ENCODE peak calls at places on chromosomes 16 and 17, in four cellular contexts. A is HepG2, Z is K562, J is GM12878. K is an unnamed sample.

GRCh38 chr17:29918922-29919856 is 10.8 kb downstream of the SSH2 start:
- DNase-seq in J (no peak), Z (no peak), A (no peak), K (no peak)

GRCh38 chr17:65660947-65661346 is 99.5 kb upstream of the AXIN2 start:
- DNase-seq in A (no peak), Z (peak; percentile 15), J (no peak), K (no peak)

GRCh38 chr16:57636184-57636583 is 7.8 kb downstream of the ADGRG1 start:
- DNase-seq in A (no peak), Z (no peak), J (no peak), K (no peak)

GRCh38 chr17:37828313-37829124 is 83.7 kb upstream of the HNF1B start:
- DNase-seq in J (no peak), A (no peak), Z (peak; percentile 65), K (no peak)

GRCh38 chr17:18224428-18225120 is 861 bp upstream of the LLGL1 start:
- DNase-seq in J (no peak), A (peak; percentile 46), Z (peak; percentile 21), K (peak; percentile 88)

GRCh38 chr17:81348097-81349055 is 46.9 kb upstream of the BAHCC1 start:
- DNase-seq in J (no peak), A (no peak), Z (no peak), K (no peak)

GRCh38 chr17:79777166-79777843 is 643 bp upstream of the CBX2 start:
- DNase-seq in Z (peak; percentile 31), J (no peak), A (peak; percentile 46), K (no peak)

GRCh38 chr16:27748868-27749546 is 199.1 kb downstream of the KATNIP start:
- DNase-seq in Z (peak; percentile 85), A (peak; percentile 25), J (peak; percentile 1), K (no peak)

GRCh38 chr16:10949424-10949970 is 5.1 kb downstream of the CLEC16A start:
- DNase-seq in A (no peak), Z (no peak), J (peak; percentile 91), K (peak; percentile 63)

GRCh38 chr17:78126895-78127239 is 1.7 kb downstream of the TMC6 start:
- DNase-seq in J (no peak), A (no peak), Z (no peak), K (no peak)

GRCh38 chr17:44314031-44314430 is 5.6 kb downstream of the RUNDC3A start:
- DNase-seq in Z (no peak), A (no peak), J (no peak), K (no peak)

GRCh38 chr17:1000597-1001490 is 3.9 kb downstream of the TIMM22 start:
- DNase-seq in J (no peak), A (peak; percentile 56), Z (no peak), K (no peak)

GRCh38 chr17:8707591-8708453 is 36.8 kb downstream of the CCDC42 start:
- DNase-seq in Z (no peak), J (no peak), A (peak; percentile 65), K (no peak)

GRCh38 chr17:332023-332422 is 20.6 kb downstream of the RPH3AL start:
- DNase-seq in A (no peak), J (no peak), Z (no peak), K (no peak)

GRCh38 chr16:74455619-74456289 is 34.5 kb upstream of the CLEC18B start:
- DNase-seq in J (no peak), Z (no peak), A (peak; percentile 90), K (no peak)

GRCh38 chr16:8866118-8866883 is 2.5 kb downstream of the CARHSP1 start:
- DNase-seq in Z (no peak), J (no peak), A (peak; percentile 88), K (peak; percentile 87)

GRCh38 chr17:58447039-58447975 is 30.0 kb upstream of the RNF43 start:
- DNase-seq in Z (peak; percentile 72), J (peak; percentile 53), A (peak; percentile 88), K (peak; percentile 83)

GRCh38 chr16:69494993-69495392 is 70.6 kb downstream of the CYB5B start:
- DNase-seq in Z (peak; percentile 65), J (no peak), A (peak; percentile 39), K (peak; percentile 29)

GRCh38 chr17:19384723-19385391 is 2.1 kb downstream of the MFAP4 start:
- DNase-seq in Z (peak; percentile 35), J (no peak), A (no peak), K (no peak)

GRCh38 chr17:4175921-4176802 is 33.2 kb downstream of the CYB5D2 start:
- DNase-seq in A (no peak), J (no peak), Z (no peak), K (no peak)

GRCh38 chr17:71084219-71084618 is 914.9 kb downstream of the KCNJ2 start:
- DNase-seq in Z (peak; percentile 5), A (peak; percentile 26), J (no peak), K (peak; percentile 73)

GRCh38 chr17:75878174-75878998 is at the start of gene TRIM47:
- DNase-seq in Z (peak; percentile 91), A (peak; percentile 83), J (no peak), K (peak; percentile 71)

GRCh38 chr16:84966150-84966447 is 45.2 kb downstream of the ZDHHC7 start:
- DNase-seq in Z (no peak), A (no peak), J (no peak), K (no peak)

GRCh38 chr16:84964729-84965128 is 46.6 kb downstream of the ZDHHC7 start:
- DNase-seq in Z (no peak), A (no peak), J (no peak), K (no peak)

GRCh38 chr16:84970447-84971127 is 40.7 kb downstream of the ZDHHC7 start:
- DNase-seq in Z (peak; percentile 86), A (peak; percentile 73), J (peak; percentile 27), K (peak; percentile 91)

GRCh38 chr16:84965428-84966149 is 45.7 kb downstream of the ZDHHC7 start:
- DNase-seq in A (no peak), J (no peak), Z (no peak), K (no peak)

GRCh38 chr16:84967828-84968227 is 43.5 kb downstream of the ZDHHC7 start:
- DNase-seq in Z (no peak), A (no peak), J (no peak), K (no peak)
- TF ChIP-seq HDAC6 in Z (no peak), A (no peak), J (no peak), K (no peak)

GRCh38 chr16:49558451-49558850 is 184.8 kb downstream of the C16orf78 start:
- DNase-seq in Z (no peak), A (no peak), J (no peak), K (no peak)

GRCh38 chr16:49559242-49559641 is 185.6 kb downstream of the C16orf78 start:
- DNase-seq in J (no peak), A (no peak), Z (no peak), K (no peak)

GRCh38 chr16:49557070-49557446 is 183.5 kb downstream of the C16orf78 start:
- DNase-seq in J (no peak), Z (no peak), A (peak; percentile 7), K (peak; percentile 75)

GRCh38 chr16:49562228-49562627 is 188.6 kb downstream of the C16orf78 start:
- DNase-seq in A (no peak), Z (no peak), J (no peak), K (no peak)

GRCh38 chr16:49560018-49560830 is 186.6 kb downstream of the C16orf78 start:
- DNase-seq in A (no peak), Z (no peak), J (no peak), K (no peak)
- TF ChIP-seq HDAC6 in A (no peak), Z (no peak), J (no peak), K (no peak)

GRCh38 chr17:82961366-82962162 is 117.8 kb upstream of the METRNL start:
- DNase-seq in A (no peak), Z (no peak), J (no peak), K (no peak)
- TF ChIP-seq HDAC6 in A (no peak), Z (no peak), J (no peak), K (no peak)

DNA sequence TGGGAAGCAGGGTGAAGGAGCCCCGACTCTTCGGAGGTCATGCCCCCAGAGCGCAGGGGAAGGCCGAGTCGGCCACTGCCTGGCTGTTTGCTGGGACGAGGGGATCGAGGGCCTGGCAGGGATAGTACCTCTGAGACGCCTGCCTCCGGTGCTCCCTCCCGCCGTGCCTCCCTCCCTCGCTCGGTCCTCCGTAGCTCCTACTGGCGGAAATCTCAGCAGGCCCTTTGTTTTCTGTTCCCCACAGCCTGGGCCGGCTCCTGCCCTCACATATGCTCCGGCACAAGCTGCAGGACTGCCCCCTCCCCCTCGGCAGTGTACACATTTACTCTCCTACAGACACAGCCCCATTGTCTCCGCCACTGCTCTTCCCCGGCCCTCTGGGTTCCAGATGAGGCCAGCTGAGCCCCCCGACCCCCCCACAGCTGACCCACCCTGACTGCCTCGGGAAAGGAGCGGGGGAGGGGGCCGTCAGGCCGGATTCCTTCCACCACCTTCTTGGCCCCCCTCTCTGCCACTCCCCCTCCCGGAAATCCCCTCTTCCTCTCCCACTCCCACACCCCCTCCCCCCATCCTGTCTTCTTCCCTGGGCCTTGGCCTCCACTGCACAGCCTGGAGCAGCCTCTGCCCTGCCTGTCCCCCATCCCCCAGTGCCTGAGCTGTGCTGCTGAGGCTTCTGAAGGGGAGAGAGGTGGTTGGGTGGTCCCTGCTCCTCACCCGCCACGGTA is 1.4 kb downstream of the TRAF4 start:
- DNase-seq in Z (peak; percentile 51), J (no peak), A (peak; percentile 90), K (peak; percentile 65)
- TF ChIP-seq HDAC6 in Z (no peak), J (no peak), A (no peak), K (no peak)

GRCh38 chr16:49698931-49699715 is 156.8 kb downstream of the ZNF423 start:
- DNase-seq in J (no peak), Z (no peak), A (no peak), K (no peak)
- TF ChIP-seq HDAC6 in J (no peak), Z (no peak), A (no peak), K (no peak)

DNA sequence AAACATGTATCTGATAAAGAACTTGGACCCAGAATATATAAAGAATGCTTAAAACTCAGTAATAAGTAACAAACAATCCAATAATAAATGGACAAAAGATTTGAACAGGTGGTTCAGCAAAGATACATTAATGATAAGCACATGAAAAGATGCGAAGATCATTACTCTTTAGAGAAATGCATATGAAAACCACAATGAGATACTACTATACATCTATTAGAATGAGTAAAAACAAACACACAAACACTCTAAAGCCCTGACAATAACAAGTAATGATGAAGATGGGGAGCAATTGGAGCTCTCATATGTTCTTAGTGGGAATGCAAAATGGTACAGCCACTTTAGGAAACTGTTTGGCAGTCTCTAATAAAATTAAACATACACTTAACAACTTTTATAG is 29.1 kb downstream of the OSBPL7 start:
- DNase-seq in J (no peak), Z (no peak), A (no peak), K (no peak)
- TF ChIP-seq HDAC6 in J (no peak), Z (no peak), A (no peak), K (no peak)

DNA sequence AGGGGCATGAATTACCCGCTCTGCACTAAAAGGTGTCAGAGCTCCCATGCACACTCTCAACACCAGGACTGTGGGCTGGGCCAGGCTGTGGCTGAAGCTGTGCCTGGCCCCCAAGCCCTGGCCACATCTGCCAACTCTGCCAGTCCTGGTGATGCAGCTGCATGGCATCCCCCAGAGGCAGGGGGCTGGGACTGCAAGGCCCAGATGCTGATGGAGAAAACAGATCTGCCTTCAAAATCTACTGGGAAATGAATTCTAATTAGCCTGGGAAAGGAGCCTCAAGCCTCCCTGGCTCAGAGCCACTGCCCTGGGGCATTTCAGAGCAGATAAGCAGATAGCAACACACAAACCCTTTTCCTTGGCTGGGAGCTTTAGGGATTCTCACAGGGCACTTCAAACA is 3.4 kb downstream of the CHST6 start:
- DNase-seq in A (no peak), J (no peak), Z (no peak), K (no peak)
- TF ChIP-seq HDAC6 in A (no peak), J (no peak), Z (no peak), K (no peak)

K was measured in H1.